ENCODE peak calls at places on chromosomes 11 and 22, in ten cellular contexts. Z is HEK293T; X is AG09309; S is stimulated activated CD8-positive, alpha-beta memory T cell treated with anti-CD3 and anti-CD28 coated beads, Interleukin-15, amount 100 ng/mL, for 4 hours; H is stimulated activated CD4-positive, alpha-beta T cell treated with anti-CD3 and anti-CD28 coated beads, Interleukin-4, amount 100 ng/mL, for 48 hours; L is tibial nerve; B is activated CD4-positive, alpha-beta memory T cell treated with anti-CD3 and anti-CD28 coated beads, Interleukin-2, amount 10 ng/mL, durations not matched to agents 7 days and 5 days; V is adrenal gland; J is ELR; E is activated CD4-positive, CD25-positive, alpha-beta regulatory T cell. A is an unnamed sample.

GRCh38 chr11:62552465-62552782 is 5.8 kb upstream of the AHNAK start:
- DNase-seq in Z (no peak), X (no peak), V (no peak), J (peak), S (no peak), B (no peak), H (no peak), L (no peak), E (no peak), A (no peak)

GRCh38 chr11:35919244-35919643 is 24.6 kb upstream of the LDLRAD3 start:
- DNase-seq in B (no peak), J (peak), Z (no peak), V (no peak), L (no peak), E (no peak), H (no peak), S (no peak), X (no peak), A (peak)

GRCh38 chr22:32579533-32580220 is 105.1 kb downstream of the FBXO7 start:
- DNase-seq in L (no peak), S (no peak), V (peak), H (no peak), X (no peak), J (peak), Z (no peak), E (no peak), B (no peak), A (no peak)

GRCh38 chr11:132772712-132773545 is 759.4 kb downstream of the OPCML start:
- DNase-seq in J (no peak), B (no peak), E (no peak), X (no peak), H (no peak), L (no peak), V (no peak), S (no peak), Z (no peak), A (peak)

GRCh38 chr11:45048870-45049825 is 97.3 kb upstream of the PRDM11 start:
- DNase-seq in Z (no peak), L (no peak), J (no peak), S (no peak), E (no peak), V (peak), X (no peak), H (no peak), B (no peak), A (peak)

GRCh38 chr11:13778345-13778744 is 109.9 kb downstream of the FAR1 start:
- DNase-seq in J (no peak), V (no peak), Z (no peak), S (no peak), E (no peak), B (no peak), H (no peak), L (no peak), X (no peak), A (no peak)

GRCh38 chr11:118010738-118011461 is 24.7 kb downstream of the IL10RA start:
- DNase-seq in Z (no peak), J (no peak), L (no peak), B (no peak), X (no peak), S (no peak), H (no peak), E (no peak), V (peak), A (peak)

GRCh38 chr11:65421204-65422103 is 1.1 kb upstream of the NEAT1 start:
- DNase-seq in X (peak), Z (peak), J (peak), L (peak), B (peak), E (peak), S (peak), V (peak), H (peak), A (peak)

GRCh38 chr11:72789493-72790131 is 4.2 kb downstream of the STARD10 start:
- DNase-seq in Z (no peak), V (no peak), E (no peak), L (no peak), J (peak), H (no peak), S (no peak), X (no peak), B (no peak), A (no peak)

GRCh38 chr22:27260087-27260730 is 541.3 kb downstream of the MN1 start:
- DNase-seq in V (no peak), B (no peak), L (no peak), S (no peak), H (no peak), Z (no peak), X (no peak), E (no peak), J (no peak), A (no peak)

GRCh38 chr11:70111269-70112016 is 33.3 kb downstream of the ANO1 start:
- DNase-seq in S (no peak), B (no peak), J (peak), H (no peak), L (no peak), V (peak), X (peak), E (no peak), Z (peak), A (no peak)

GRCh38 chr22:41725510-41726110 is 26.3 kb downstream of the MEI1 start:
- DNase-seq in E (no peak), Z (no peak), X (no peak), B (no peak), S (no peak), J (peak), L (no peak), V (no peak), H (no peak), A (no peak)

GRCh38 chr11:59773082-59773438 is 17.9 kb downstream of the STX3 start:
- DNase-seq in B (peak), X (no peak), H (no peak), S (no peak), E (no peak), J (no peak), L (no peak), Z (no peak), V (no peak), A (no peak)

GRCh38 chr11:34405079-34405858 is 33.5 kb upstream of the CAT start:
- DNase-seq in X (no peak), V (no peak), E (no peak), J (peak), H (no peak), S (no peak), B (no peak), L (no peak), Z (no peak), A (no peak)

GRCh38 chr11:16902979-16903378 is 111.2 kb downstream of the PLEKHA7 start:
- DNase-seq in B (no peak), H (no peak), V (no peak), L (no peak), S (no peak), Z (no peak), J (peak), E (no peak), X (no peak), A (no peak)

GRCh38 chr11:110531056-110531756 is 101.5 kb downstream of the FDX1 start:
- DNase-seq in H (no peak), S (no peak), L (no peak), E (no peak), Z (no peak), B (no peak), X (no peak), J (no peak), V (peak), A (no peak)

GRCh38 chr11:26286472-26287066 is 45.4 kb upstream of the ANO3 start:
- DNase-seq in L (no peak), B (no peak), E (no peak), Z (peak), S (no peak), X (no peak), J (peak), H (no peak), V (no peak), A (peak)

GRCh38 chr11:128889657-128890213 is 1.4 kb upstream of the KCNJ5 start:
- DNase-seq in B (no peak), V (no peak), Z (no peak), X (no peak), S (no peak), J (no peak), E (no peak), L (no peak), H (no peak), A (no peak)

GRCh38 chr11:114774599-114775365 is 96.5 kb downstream of the NXPE2 start:
- DNase-seq in S (no peak), Z (peak), X (no peak), E (no peak), J (peak), V (peak), B (peak), H (peak), L (no peak), A (peak)

GRCh38 chr11:102882389-102883024 is 7.7 kb upstream of the MMP12 start:
- DNase-seq in S (no peak), B (no peak), E (no peak), L (no peak), X (peak), H (no peak), Z (no peak), V (no peak), J (peak), A (no peak)

GRCh38 chr11:5891216-5891800 is 1.7 kb upstream of the OR52E5 start:
- DNase-seq in J (peak), X (no peak), Z (no peak), S (no peak), B (no peak), E (no peak), L (no peak), V (no peak), H (no peak), A (peak)

GRCh38 chr11:120908521-120909181 is 115.3 kb upstream of the TBCEL start:
- DNase-seq in E (no peak), X (no peak), Z (no peak), L (no peak), V (no peak), B (no peak), J (no peak), H (no peak), S (peak), A (no peak)

GRCh38 chr22:50197000-50197800 is 3.6 kb upstream of the SELENOO start:
- DNase-seq in B (no peak), E (no peak), S (no peak), V (peak), L (no peak), X (no peak), J (no peak), Z (no peak), H (no peak), A (no peak)

GRCh38 chr11:59822989-59823566 is 12.5 kb upstream of the MRPL16 start:
- DNase-seq in X (peak), B (peak), V (peak), J (peak), Z (peak), L (no peak), E (no peak), S (no peak), H (no peak), A (peak)

GRCh38 chr22:37218399-37218770 is 6.1 kb upstream of the SSTR3 start:
- DNase-seq in L (no peak), B (no peak), S (no peak), H (no peak), E (no peak), X (no peak), Z (no peak), V (no peak), J (no peak), A (no peak)

GRCh38 chr11:116030697-116031331 is 526.6 kb upstream of the CADM1 start:
- DNase-seq in Z (no peak), L (no peak), J (no peak), E (no peak), B (no peak), H (no peak), V (no peak), X (no peak), S (no peak), A (no peak)

GRCh38 chr11:613369-613968 is 2.3 kb downstream of the IRF7 start:
- DNase-seq in L (peak), Z (peak), V (no peak), B (peak), J (peak), H (peak), X (no peak), E (peak), S (peak), A (peak)

GRCh38 chr11:91792779-91793262 is 431.8 kb upstream of the FAT3 start:
- DNase-seq in L (no peak), V (no peak), Z (no peak), S (no peak), B (no peak), X (no peak), H (no peak), J (no peak), E (no peak), A (no peak)

GRCh38 chr11:78940500-78941225 is 366.0 kb upstream of the NARS2 start:
- DNase-seq in L (no peak), Z (no peak), X (no peak), S (no peak), B (no peak), E (no peak), V (no peak), H (no peak), J (no peak), A (no peak)

GRCh38 chr11:537622-538430 is 499 bp downstream of the LRRC56 start:
- DNase-seq in H (no peak), L (no peak), S (no peak), E (no peak), B (no peak), J (no peak), V (no peak), X (no peak), Z (no peak), A (no peak)